ENCODE peak calls at places on chromosomes 6 and 20, in seven cellular contexts. One of them, this sample, is unnamed.

GRCh38 chr6:150576651-150577226 is 22.9 kb upstream of the PLEKHG1 start:
- DNase-seq in H9: no peak
- DNase-seq in fibroblast of mammary gland: no peak
- DNase-seq in CD8-positive, alpha-beta T cell: no peak
- DNase-seq in AG04450: no peak
- DNase-seq in GM12865: no peak
- DNase-seq in HFF-Myc: no peak
- DNase-seq in this sample: peak

GRCh38 chr6:83867527-83868161 is 8.2 kb downstream of the CYB5R4 start:
- DNase-seq in fibroblast of mammary gland: peak
- DNase-seq in CD8-positive, alpha-beta T cell: no peak
- DNase-seq in HFF-Myc: peak
- DNase-seq in H9: no peak
- DNase-seq in GM12865: peak
- DNase-seq in AG04450: peak
- DNase-seq in this sample: no peak

GRCh38 chr6:70210462-70210861 is 92.4 kb downstream of the COL9A1 start:
- DNase-seq in HFF-Myc: no peak
- DNase-seq in AG04450: no peak
- DNase-seq in fibroblast of mammary gland: peak
- DNase-seq in H9: no peak
- DNase-seq in GM12865: no peak
- DNase-seq in CD8-positive, alpha-beta T cell: no peak
- DNase-seq in this sample: no peak

GRCh38 chr20:10271470-10272219 is 53.0 kb downstream of the SNAP25 start:
- DNase-seq in fibroblast of mammary gland: no peak
- DNase-seq in HFF-Myc: no peak
- DNase-seq in CD8-positive, alpha-beta T cell: no peak
- DNase-seq in H9: no peak
- DNase-seq in AG04450: no peak
- DNase-seq in GM12865: no peak
- DNase-seq in this sample: no peak

GRCh38 chr6:150543178-150543577 is 56.5 kb upstream of the PLEKHG1 start:
- DNase-seq in GM12865: no peak
- DNase-seq in CD8-positive, alpha-beta T cell: no peak
- DNase-seq in AG04450: no peak
- DNase-seq in H9: no peak
- DNase-seq in HFF-Myc: no peak
- DNase-seq in fibroblast of mammary gland: no peak
- DNase-seq in this sample: no peak

GRCh38 chr20:44959082-44959895 is 908 bp downstream of the TOMM34 start:
- DNase-seq in HFF-Myc: no peak
- DNase-seq in fibroblast of mammary gland: peak
- DNase-seq in AG04450: no peak
- DNase-seq in H9: no peak
- DNase-seq in CD8-positive, alpha-beta T cell: peak
- DNase-seq in GM12865: peak
- DNase-seq in this sample: peak

GRCh38 chr6:17276766-17277165 is 4.4 kb upstream of the RBM24 start:
- DNase-seq in CD8-positive, alpha-beta T cell: no peak
- DNase-seq in GM12865: no peak
- DNase-seq in HFF-Myc: no peak
- DNase-seq in fibroblast of mammary gland: no peak
- DNase-seq in AG04450: no peak
- DNase-seq in H9: no peak
- DNase-seq in this sample: no peak

GRCh38 chr6:138514860-138515540 is 15.7 kb upstream of the NHSL1 start:
- DNase-seq in GM12865: peak
- DNase-seq in H9: no peak
- DNase-seq in AG04450: no peak
- DNase-seq in fibroblast of mammary gland: no peak
- DNase-seq in HFF-Myc: no peak
- DNase-seq in CD8-positive, alpha-beta T cell: no peak
- DNase-seq in this sample: no peak

GRCh38 chr6:57173886-57174510 is 1.9 kb downstream of the BAG2 start:
- DNase-seq in AG04450: no peak
- DNase-seq in CD8-positive, alpha-beta T cell: no peak
- DNase-seq in H9: peak
- DNase-seq in HFF-Myc: peak
- DNase-seq in GM12865: peak
- DNase-seq in fibroblast of mammary gland: peak
- DNase-seq in this sample: no peak

GRCh38 chr6:1068905-1069304 is 243.0 kb upstream of the FOXQ1 start:
- DNase-seq in fibroblast of mammary gland: no peak
- DNase-seq in HFF-Myc: no peak
- DNase-seq in GM12865: no peak
- DNase-seq in CD8-positive, alpha-beta T cell: no peak
- DNase-seq in H9: no peak
- DNase-seq in AG04450: no peak
- DNase-seq in this sample: no peak

GRCh38 chr6:28218312-28219248 is 6.5 kb upstream of the ZSCAN9 start:
- DNase-seq in fibroblast of mammary gland: peak
- DNase-seq in CD8-positive, alpha-beta T cell: no peak
- DNase-seq in AG04450: no peak
- DNase-seq in H9: peak
- DNase-seq in GM12865: peak
- DNase-seq in HFF-Myc: no peak
- DNase-seq in this sample: peak

GRCh38 chr6:134065706-134066105 is 13.3 kb upstream of the SLC2A12 start:
- DNase-seq in fibroblast of mammary gland: peak
- DNase-seq in HFF-Myc: no peak
- DNase-seq in H9: peak
- DNase-seq in AG04450: no peak
- DNase-seq in CD8-positive, alpha-beta T cell: no peak
- DNase-seq in GM12865: peak
- DNase-seq in this sample: peak

GRCh38 chr20:23446505-23446904 is 6.2 kb downstream of the CST11 start:
- DNase-seq in H9: peak
- DNase-seq in CD8-positive, alpha-beta T cell: no peak
- DNase-seq in HFF-Myc: no peak
- DNase-seq in GM12865: peak
- DNase-seq in AG04450: no peak
- DNase-seq in fibroblast of mammary gland: peak
- DNase-seq in this sample: peak

GRCh38 chr20:23668477-23668951 is 20.3 kb downstream of the CST4 start:
- DNase-seq in AG04450: no peak
- DNase-seq in fibroblast of mammary gland: peak
- DNase-seq in CD8-positive, alpha-beta T cell: no peak
- DNase-seq in GM12865: peak
- DNase-seq in HFF-Myc: peak
- DNase-seq in H9: peak
- DNase-seq in this sample: peak

GRCh38 chr20:23156170-23156841 is 70.2 kb upstream of the CD93 start:
- DNase-seq in HFF-Myc: no peak
- DNase-seq in AG04450: no peak
- DNase-seq in CD8-positive, alpha-beta T cell: peak
- DNase-seq in H9: peak
- DNase-seq in GM12865: no peak
- DNase-seq in fibroblast of mammary gland: peak
- DNase-seq in this sample: no peak

GRCh38 chr20:4029505-4030467 is 14.4 kb upstream of the RNF24 start:
- DNase-seq in HFF-Myc: no peak
- DNase-seq in GM12865: no peak
- DNase-seq in fibroblast of mammary gland: no peak
- DNase-seq in CD8-positive, alpha-beta T cell: no peak
- DNase-seq in AG04450: no peak
- DNase-seq in H9: no peak
- DNase-seq in this sample: no peak

GRCh38 chr6:21098744-21099143 is 494.8 kb upstream of the SOX4 start:
- DNase-seq in AG04450: no peak
- DNase-seq in CD8-positive, alpha-beta T cell: no peak
- DNase-seq in fibroblast of mammary gland: no peak
- DNase-seq in GM12865: no peak
- DNase-seq in HFF-Myc: no peak
- DNase-seq in H9: no peak
- DNase-seq in this sample: no peak

GRCh38 chr6:129115491-129115890 is 232.6 kb downstream of the LAMA2 start:
- DNase-seq in HFF-Myc: no peak
- DNase-seq in CD8-positive, alpha-beta T cell: no peak
- DNase-seq in AG04450: no peak
- DNase-seq in H9: no peak
- DNase-seq in fibroblast of mammary gland: no peak
- DNase-seq in GM12865: no peak
- DNase-seq in this sample: no peak

GRCh38 chr6:37554480-37554819 is 54.8 kb upstream of the CCDC167 start:
- DNase-seq in fibroblast of mammary gland: peak
- DNase-seq in GM12865: peak
- DNase-seq in CD8-positive, alpha-beta T cell: no peak
- DNase-seq in H9: no peak
- DNase-seq in HFF-Myc: no peak
- DNase-seq in AG04450: no peak
- DNase-seq in this sample: no peak

GRCh38 chr20:55417797-55418196 is 587.5 kb downstream of the CBLN4 start:
- DNase-seq in H9: no peak
- DNase-seq in HFF-Myc: no peak
- DNase-seq in GM12865: no peak
- DNase-seq in CD8-positive, alpha-beta T cell: no peak
- DNase-seq in fibroblast of mammary gland: no peak
- DNase-seq in AG04450: no peak
- DNase-seq in this sample: no peak

GRCh38 chr6:110355727-110356126 is 2.4 kb downstream of the METTL24 start:
- DNase-seq in fibroblast of mammary gland: no peak
- DNase-seq in CD8-positive, alpha-beta T cell: no peak
- DNase-seq in H9: peak
- DNase-seq in AG04450: no peak
- DNase-seq in GM12865: no peak
- DNase-seq in HFF-Myc: no peak
- DNase-seq in this sample: no peak

GRCh38 chr6:32153252-32153834 is 598 bp upstream of the PPT2 start:
- DNase-seq in HFF-Myc: no peak
- DNase-seq in H9: peak
- DNase-seq in CD8-positive, alpha-beta T cell: no peak
- DNase-seq in GM12865: no peak
- DNase-seq in fibroblast of mammary gland: peak
- DNase-seq in AG04450: no peak
- DNase-seq in this sample: no peak

GRCh38 chr20:64024141-64024990 is 11.6 kb upstream of the C20orf204 start:
- DNase-seq in H9: no peak
- DNase-seq in GM12865: no peak
- DNase-seq in fibroblast of mammary gland: no peak
- DNase-seq in AG04450: no peak
- DNase-seq in HFF-Myc: no peak
- DNase-seq in CD8-positive, alpha-beta T cell: no peak
- DNase-seq in this sample: no peak

GRCh38 chr20:19718880-19719279 is 39.2 kb upstream of the RIN2 start:
- DNase-seq in GM12865: no peak
- DNase-seq in AG04450: no peak
- DNase-seq in CD8-positive, alpha-beta T cell: no peak
- DNase-seq in HFF-Myc: no peak
- DNase-seq in fibroblast of mammary gland: no peak
- DNase-seq in H9: no peak
- DNase-seq in this sample: no peak
- TF ChIP-seq CTCF in GM12865: no peak
- TF ChIP-seq CTCF in AG04450: no peak
- TF ChIP-seq CTCF in CD8-positive, alpha-beta T cell: no peak
- TF ChIP-seq CTCF in HFF-Myc: no peak
- TF ChIP-seq CTCF in fibroblast of mammary gland: no peak
- TF ChIP-seq CTCF in H9: no peak
- TF ChIP-seq CTCF in this sample: no peak

DNA sequence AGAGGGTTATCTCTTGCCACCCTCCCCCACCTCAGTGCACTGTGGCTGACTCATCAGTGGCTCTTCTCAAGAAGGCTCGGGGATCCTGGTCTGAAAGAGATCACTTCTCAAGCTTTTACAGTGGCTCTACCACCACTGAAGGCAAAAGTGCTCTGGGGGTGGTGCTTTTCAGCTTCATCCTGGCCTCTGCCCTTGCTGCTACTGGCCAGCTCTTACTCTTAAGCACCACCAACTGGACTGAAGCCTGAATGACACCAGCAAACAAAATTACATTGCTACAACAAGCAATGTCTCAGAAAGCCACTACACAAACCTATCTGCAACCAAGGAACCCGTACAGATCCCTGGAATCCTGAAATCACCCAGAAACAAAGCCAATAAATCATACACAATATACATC is 402.1 kb downstream of the EPHA7 start:
- DNase-seq in fibroblast of mammary gland: no peak
- DNase-seq in GM12865: peak
- DNase-seq in HFF-Myc: no peak
- DNase-seq in AG04450: no peak
- DNase-seq in CD8-positive, alpha-beta T cell: no peak
- DNase-seq in H9: peak
- DNase-seq in this sample: no peak
- TF ChIP-seq CTCF in fibroblast of mammary gland: no peak
- TF ChIP-seq CTCF in GM12865: peak
- TF ChIP-seq CTCF in HFF-Myc: no peak
- TF ChIP-seq CTCF in AG04450: no peak
- TF ChIP-seq CTCF in CD8-positive, alpha-beta T cell: no peak
- TF ChIP-seq CTCF in H9: peak
- TF ChIP-seq CTCF in this sample: no peak

DNA sequence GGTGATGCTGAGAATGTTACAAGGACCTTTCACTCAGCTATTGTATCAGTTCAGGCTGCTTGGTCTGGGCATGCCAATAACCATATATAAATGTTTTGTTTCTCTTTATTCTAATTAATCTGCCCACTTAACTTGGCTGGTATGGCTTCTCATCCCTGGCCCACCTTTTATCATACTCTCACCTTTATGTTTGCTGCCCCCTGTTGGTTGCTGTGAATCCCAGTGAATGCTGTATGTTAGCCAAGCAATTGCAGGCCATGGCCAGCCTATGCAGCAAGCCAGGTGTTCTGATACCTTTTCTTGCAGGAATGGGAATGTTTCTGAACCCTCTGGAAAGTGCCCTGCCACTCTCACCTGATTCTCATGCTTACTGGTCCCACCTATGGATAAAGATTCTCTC is 54.6 kb downstream of the PCSK2 start:
- DNase-seq in H9: peak
- DNase-seq in HFF-Myc: no peak
- DNase-seq in GM12865: peak
- DNase-seq in AG04450: no peak
- DNase-seq in fibroblast of mammary gland: no peak
- DNase-seq in CD8-positive, alpha-beta T cell: no peak
- DNase-seq in this sample: peak
- TF ChIP-seq CTCF in H9: peak
- TF ChIP-seq CTCF in HFF-Myc: no peak
- TF ChIP-seq CTCF in GM12865: peak
- TF ChIP-seq CTCF in AG04450: peak
- TF ChIP-seq CTCF in fibroblast of mammary gland: peak
- TF ChIP-seq CTCF in CD8-positive, alpha-beta T cell: no peak
- TF ChIP-seq CTCF in this sample: peak

GRCh38 chr6:156943816-156944215 is 166.6 kb downstream of the ARID1B start:
- DNase-seq in GM12865: no peak
- DNase-seq in HFF-Myc: no peak
- DNase-seq in CD8-positive, alpha-beta T cell: no peak
- DNase-seq in H9: no peak
- DNase-seq in fibroblast of mammary gland: no peak
- DNase-seq in AG04450: no peak
- DNase-seq in this sample: no peak

GRCh38 chr6:156938143-156938542 is 161.0 kb downstream of the ARID1B start:
- DNase-seq in H9: no peak
- DNase-seq in fibroblast of mammary gland: no peak
- DNase-seq in AG04450: no peak
- DNase-seq in HFF-Myc: no peak
- DNase-seq in GM12865: no peak
- DNase-seq in CD8-positive, alpha-beta T cell: no peak
- DNase-seq in this sample: no peak

GRCh38 chr6:156943167-156943566 is 166.0 kb downstream of the ARID1B start:
- DNase-seq in fibroblast of mammary gland: peak
- DNase-seq in HFF-Myc: no peak
- DNase-seq in CD8-positive, alpha-beta T cell: no peak
- DNase-seq in H9: no peak
- DNase-seq in AG04450: no peak
- DNase-seq in GM12865: no peak
- DNase-seq in this sample: no peak

GRCh38 chr6:156944412-156944811 is 167.2 kb downstream of the ARID1B start:
- DNase-seq in CD8-positive, alpha-beta T cell: no peak
- DNase-seq in HFF-Myc: no peak
- DNase-seq in GM12865: no peak
- DNase-seq in AG04450: no peak
- DNase-seq in fibroblast of mammary gland: no peak
- DNase-seq in H9: no peak
- DNase-seq in this sample: no peak

GRCh38 chr6:156942266-156942665 is 165.1 kb downstream of the ARID1B start:
- DNase-seq in CD8-positive, alpha-beta T cell: no peak
- DNase-seq in AG04450: no peak
- DNase-seq in H9: peak
- DNase-seq in fibroblast of mammary gland: no peak
- DNase-seq in HFF-Myc: no peak
- DNase-seq in GM12865: peak
- DNase-seq in this sample: no peak
- TF ChIP-seq CTCF in CD8-positive, alpha-beta T cell: no peak
- TF ChIP-seq CTCF in AG04450: no peak
- TF ChIP-seq CTCF in H9: peak
- TF ChIP-seq CTCF in fibroblast of mammary gland: no peak
- TF ChIP-seq CTCF in HFF-Myc: no peak
- TF ChIP-seq CTCF in GM12865: no peak
- TF ChIP-seq CTCF in this sample: peak

This sample was measured in GM13976.